ENCODE peak calls at places on chromosomes 4 and X, in eight cellular contexts. R is psoas muscle; K is heart right ventricle; T is CD8-positive, alpha-beta T cell; S is sigmoid colon; A is cardiac muscle cell; D is uterus; N is Peyer's patch. L is an unnamed sample. For H3K36me3, the result is how much of the 10 kb centered on the place peaks cover.

GRCh38 chr4:19930742-19931141 is 321.0 kb upstream of the SLIT2 start:
- DNase-seq in T (no peak), R (no peak), K (no peak), S (no peak), A (no peak), D (no peak), N (no peak), L (no peak)

GRCh38 chr4:1723131-1723801 is 1.9 kb downstream of the TACC3 start:
- DNase-seq in N (peak), R (no peak), K (no peak), D (no peak), S (no peak), A (no peak), T (no peak), L (peak)

GRCh38 chr4:141501931-141502330 is 134.5 kb upstream of the IL15 start:
- DNase-seq in T (no peak), K (no peak), S (no peak), D (no peak), N (no peak), A (no peak), R (no peak), L (no peak)

GRCh38 chrX:31099536-31100090 is 27.8 kb upstream of the FTHL17 start:
- DNase-seq in D (no peak), R (no peak), K (no peak), S (no peak), N (no peak), A (no peak), T (no peak), L (peak)

GRCh38 chr4:159497961-159498360 is 395.1 kb downstream of the RAPGEF2 start:
- DNase-seq in R (no peak), N (no peak), T (no peak), D (no peak), S (no peak), A (no peak), K (no peak), L (no peak)

GRCh38 chrX:153824348-153824747 is 6.0 kb downstream of the PDZD4 start:
- DNase-seq in D (no peak), R (no peak), A (no peak), K (no peak), S (peak), N (no peak), T (no peak), L (no peak)

GRCh38 chrX:118495958-118496762 is 545 bp downstream of the DOCK11 start:
- DNase-seq in A (no peak), K (peak), N (peak), T (peak), R (peak), D (peak), S (peak), L (peak)

GRCh38 chrX:86171366-86171765 is 23.1 kb downstream of the DACH2 start:
- DNase-seq in S (no peak), A (peak), K (no peak), N (no peak), D (no peak), T (no peak), R (no peak), L (no peak)

GRCh38 chr4:38152305-38152704 is 192.1 kb downstream of the PTTG2 start:
- DNase-seq in T (no peak), A (no peak), D (no peak), S (no peak), R (no peak), N (no peak), K (no peak), L (no peak)

GRCh38 chrX:1658083-1658463 is 43.2 kb downstream of the ASMT start:
- DNase-seq in D (no peak), A (peak), T (no peak), K (no peak), N (no peak), R (no peak), S (no peak), L (no peak)

GRCh38 chr4:136823020-136823419 is 709.3 kb downstream of the PCDH18 start:
- DNase-seq in D (no peak), K (no peak), R (no peak), S (no peak), N (no peak), T (no peak), A (no peak), L (no peak)

GRCh38 chr4:179399054-179399782 is 1957.0 kb upstream of the AGA start:
- DNase-seq in R (no peak), D (no peak), N (no peak), K (no peak), T (no peak), A (no peak), S (no peak), L (no peak)

GRCh38 chr4:150010525-150011126 is 67.6 kb upstream of the DCLK2 start:
- DNase-seq in S (no peak), A (peak), T (no peak), D (peak), N (peak), R (no peak), K (peak), L (no peak)

GRCh38 chrX:139448996-139449395 is 81.5 kb upstream of the F9 start:
- DNase-seq in S (no peak), K (no peak), A (no peak), R (no peak), N (no peak), T (no peak), D (no peak), L (no peak)

GRCh38 chr4:22607382-22607781 is 85.4 kb upstream of the GBA3 start:
- DNase-seq in R (peak), S (peak), D (no peak), T (no peak), N (peak), K (no peak), A (peak), L (peak)

GRCh38 chrX:12895856-12896255 is 10.6 kb upstream of the TLR8 start:
- DNase-seq in T (no peak), S (no peak), A (no peak), K (no peak), R (no peak), D (no peak), N (no peak), L (no peak)

GRCh38 chr4:101730291-101731117 is 60.0 kb upstream of the BANK1 start:
- DNase-seq in S (peak), R (peak), N (peak), T (no peak), A (peak), K (peak), D (peak), L (peak)

GRCh38 chr4:112183252-112183651 is 38.0 kb downstream of the FAM241A start:
- DNase-seq in S (no peak), A (no peak), T (no peak), R (no peak), K (no peak), N (no peak), D (no peak), L (no peak)

GRCh38 chr4:169128902-169129301 is 118.8 kb upstream of the CBR4 start:
- DNase-seq in S (no peak), R (no peak), A (no peak), D (no peak), N (no peak), T (no peak), K (no peak), L (no peak)

GRCh38 chr4:172706000-172706399 is 462.6 kb upstream of the GALNT7 start:
- DNase-seq in A (no peak), K (no peak), R (no peak), N (no peak), T (no peak), S (no peak), D (no peak), L (no peak)

GRCh38 chrX:1448793-1449580 is 3.7 kb downstream of the ASMTL start:
- DNase-seq in R (no peak), A (no peak), N (peak), T (no peak), K (no peak), D (no peak), S (peak), L (no peak)

GRCh38 chrX:129726307-129727111 is 12.3 kb upstream of the XPNPEP2 start:
- DNase-seq in N (peak), S (peak), T (no peak), A (peak), K (peak), R (peak), D (peak), L (no peak)

GRCh38 chrX:3699841-3700381 is 13.5 kb downstream of the PRKX start:
- DNase-seq in T (no peak), N (no peak), A (no peak), S (peak), D (no peak), K (no peak), R (no peak), L (no peak)

GRCh38 chr4:61301285-61301684 is 101.2 kb downstream of the ADGRL3 start:
- DNase-seq in D (no peak), T (no peak), A (no peak), N (no peak), S (no peak), K (no peak), R (no peak), L (no peak)

GRCh38 chr4:80197601-80198444 is 520 bp downstream of the PRDM8 start:
- DNase-seq in S (no peak), T (no peak), R (no peak), A (peak), N (no peak), D (no peak), K (no peak), L (no peak)
- H3K4me3 ChIP-seq in S (peak), T (no peak), R (peak), A (peak), N (peak), D (peak), K (peak), L (no peak)

DNA sequence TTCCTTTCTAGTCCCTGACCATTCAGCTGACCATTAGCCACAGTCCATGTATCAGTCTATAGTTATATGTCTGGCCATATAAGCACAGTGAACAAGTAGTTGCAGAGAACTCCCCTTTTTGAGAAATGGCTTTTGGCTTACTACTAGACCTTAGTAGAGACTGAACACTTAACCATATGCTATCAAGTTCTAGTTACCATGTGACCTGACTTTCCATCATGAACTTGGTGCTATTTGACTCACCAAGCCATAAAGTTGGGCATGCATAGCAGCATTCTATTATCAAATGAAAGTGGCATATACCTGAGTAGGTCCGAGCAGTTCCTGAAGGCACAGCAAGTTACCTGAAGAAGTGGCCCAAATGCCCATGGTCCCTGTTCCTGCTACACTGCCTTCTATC is 74.5 kb upstream of the IL2 start:
- DNase-seq in A (no peak), R (no peak), K (no peak), S (no peak), T (no peak), N (no peak), D (no peak), L (no peak)
- TF ChIP-seq CTCF in A (no peak), R (no peak), K (no peak), S (no peak), T (no peak), N (no peak), D (no peak), L (no peak)

DNA sequence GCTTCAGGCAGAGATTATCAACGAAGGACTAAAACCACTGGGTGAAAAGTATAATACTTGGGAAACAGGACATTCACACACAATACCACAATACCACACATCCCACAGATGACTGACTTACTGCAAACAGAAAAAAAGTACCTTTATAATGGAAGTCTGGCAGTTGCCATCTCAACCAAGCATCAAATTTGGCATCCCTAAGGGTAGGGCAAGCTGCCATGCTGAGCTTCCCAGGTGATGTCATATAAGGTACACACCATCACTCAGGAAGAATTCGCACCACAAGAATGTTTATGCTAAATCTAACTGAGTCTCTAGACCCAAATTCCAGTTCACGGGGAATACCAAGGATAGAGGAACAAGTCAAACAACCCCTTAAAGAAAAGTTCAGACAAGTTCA is 9.1 kb downstream of the QDPR start:
- DNase-seq in S (no peak), T (no peak), D (no peak), R (no peak), N (no peak), A (no peak), K (no peak), L (no peak)
- H3K36me3 ChIP-seq in S (under half), T (under half), D (under half), R (half or more), N (under half), A (under half), K (under half), L (under half)

DNA sequence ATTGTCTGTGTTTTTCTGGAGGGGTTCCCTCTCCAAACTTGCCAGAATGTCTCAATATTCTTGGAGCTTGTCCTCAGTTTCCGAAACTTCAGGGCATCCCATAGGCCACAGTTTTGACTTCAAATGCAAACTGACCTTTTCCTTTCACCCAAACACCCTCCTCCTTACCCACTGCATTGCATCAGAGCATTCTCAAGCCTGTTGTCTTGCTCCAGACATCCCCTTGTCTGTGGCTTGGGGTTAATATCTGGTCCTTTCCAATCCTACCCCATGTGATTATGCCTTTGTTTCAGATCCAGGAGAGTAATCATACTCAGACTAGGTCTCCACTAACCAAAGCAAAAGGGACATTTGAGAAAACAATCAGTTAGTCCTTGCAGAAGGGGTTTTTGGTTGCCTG is 130.4 kb downstream of the CHRDL1 start:
- DNase-seq in K (no peak), R (no peak), N (no peak), A (no peak), T (no peak), S (no peak), D (no peak), L (no peak)
- H3K4me3 ChIP-seq in K (no peak), R (no peak), N (no peak), A (no peak), T (no peak), S (no peak), D (no peak), L (no peak)

DNA sequence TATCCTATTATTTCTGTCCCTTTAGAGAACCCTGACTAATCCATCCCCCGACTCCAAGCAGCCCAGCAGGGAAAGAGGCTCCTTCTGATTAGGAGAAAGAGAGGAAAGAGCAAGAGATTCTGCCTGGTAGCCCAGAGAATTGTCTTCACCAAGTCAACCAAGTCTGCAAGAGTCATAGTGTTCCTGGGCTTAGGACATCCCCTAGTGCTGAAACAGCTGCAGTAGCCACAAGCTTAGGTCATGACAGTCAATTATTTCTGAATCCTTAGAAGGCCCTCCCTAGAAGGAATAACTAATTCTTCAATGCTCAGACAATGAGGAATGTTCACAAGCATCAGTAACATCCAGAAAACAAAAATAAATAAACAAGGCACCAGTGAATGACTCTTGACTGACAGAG is 480.3 kb upstream of the GRIA3 start:
- DNase-seq in T (no peak), K (no peak), N (no peak), R (no peak), A (no peak), S (no peak), D (no peak), L (no peak)
- TF ChIP-seq CTCF in T (no peak), K (no peak), N (no peak), R (no peak), A (no peak), S (no peak), D (no peak), L (no peak)

DNA sequence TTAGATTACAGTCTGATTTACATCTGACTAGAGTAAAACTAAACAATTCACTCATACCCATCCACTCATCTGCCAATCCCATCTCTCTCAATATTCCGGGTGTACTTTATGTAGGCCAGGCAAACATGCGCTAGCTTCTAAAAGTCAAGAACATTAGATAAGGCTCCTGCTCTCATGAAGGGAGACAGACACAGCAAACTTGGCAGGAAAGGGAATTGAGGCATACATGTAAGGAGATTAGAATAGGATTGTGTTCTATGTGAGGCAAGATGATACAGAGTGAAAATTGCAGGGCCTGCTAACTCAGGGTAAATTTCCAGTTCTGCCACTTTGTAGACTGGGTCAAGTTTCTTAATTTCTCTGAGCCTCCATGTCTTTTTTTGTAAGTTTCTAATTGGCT is 135.8 kb downstream of the CDS1 start:
- DNase-seq in S (no peak), T (no peak), N (no peak), A (no peak), K (peak), R (no peak), D (no peak), L (no peak)
- H3K36me3 ChIP-seq in S (under half), T (under half), N (under half), A (under half), K (under half), R (half or more), D (under half), L (under half)

L was measured in GM06990.